ENCODE peak calls at places on chromosomes 4 and X, in four cellular contexts. O is ascending aorta, V is NCI-H345, M is posterior cingulate gyrus. L is an unnamed sample.

GRCh38 chr4:114879916-114880315 is 233.5 kb downstream of the NDST4 start:
- DNase-seq in M (no peak), V (peak; percentile 17), O (no peak), L (no peak)

GRCh38 chrX:150478496-150479492 is 89.6 kb upstream of the MTM1 start:
- DNase-seq in O (no peak), V (no peak), M (no peak), L (no peak)

GRCh38 chr4:35538807-35539206 is 705.5 kb downstream of the ARAP2 start:
- DNase-seq in M (no peak), O (no peak), V (no peak), L (no peak)

GRCh38 chr4:11446156-11446811 is 17.6 kb upstream of the HS3ST1 start:
- DNase-seq in V (no peak), M (no peak), O (no peak), L (no peak)

GRCh38 chr4:105859233-105859632 is 36.0 kb upstream of the NPNT start:
- DNase-seq in O (no peak), M (no peak), V (no peak), L (peak; percentile 59)

GRCh38 chr4:163495900-163496299 is 1.4 kb downstream of the TMA16 start:
- DNase-seq in M (no peak), V (no peak), O (no peak), L (no peak)

GRCh38 chr4:7256989-7257810 is 64.9 kb downstream of the SORCS2 start:
- DNase-seq in M (no peak), O (no peak), V (no peak), L (no peak)

GRCh38 chrX:42821803-42822443 is 44.0 kb upstream of the PPP1R2C start:
- DNase-seq in V (no peak), M (no peak), O (no peak), L (no peak)

GRCh38 chrX:129665916-129666644 is 11.3 kb upstream of the APLN start:
- DNase-seq in M (no peak), V (no peak), O (peak; percentile 75), L (peak; percentile 72)

GRCh38 chrX:51860679-51861078 is 32.7 kb upstream of the MAGED1 start:
- DNase-seq in O (no peak), M (no peak), V (peak; percentile 33), L (no peak)

GRCh38 chrX:10457092-10457491 is 163.3 kb downstream of the MID1 start:
- DNase-seq in V (no peak), O (no peak), M (no peak), L (no peak)

GRCh38 chr4:1299301-1299860 is 9.7 kb downstream of the MAEA start:
- DNase-seq in O (no peak), M (no peak), V (no peak), L (no peak)

GRCh38 chrX:16023790-16024734 is 99.3 kb upstream of the GRPR start:
- DNase-seq in V (no peak), O (no peak), M (no peak), L (peak; percentile 29)

GRCh38 chr4:87151730-87152129 is 68.7 kb downstream of the KLHL8 start:
- DNase-seq in O (no peak), V (no peak), M (no peak), L (no peak)

GRCh38 chr4:40333921-40334352 is 1.2 kb upstream of the CHRNA9 start:
- DNase-seq in V (peak; percentile 40), O (no peak), M (no peak), L (peak; percentile 94)

GRCh38 chr4:151034829-151035228 is 19.7 kb upstream of the LRBA start:
- DNase-seq in O (no peak), V (peak; percentile 21), M (no peak), L (no peak)

GRCh38 chr4:172142331-172142738 is 329.1 kb downstream of the GALNTL6 start:
- DNase-seq in M (no peak), V (no peak), O (no peak), L (peak; percentile 12)

GRCh38 chr4:183860726-183861125 is 44.4 kb upstream of the STOX2 start:
- DNase-seq in O (no peak), V (peak; percentile 78), M (no peak), L (peak; percentile 25)

GRCh38 chr4:84955168-84955567 is 11.3 kb downstream of the WDFY3 start:
- DNase-seq in O (no peak), V (no peak), M (no peak), L (no peak)

L was measured in RWPE1.